ENCODE peak calls at places on chromosomes 7 and 10, in eight cellular contexts. G is suprapubic skin; M is neural progenitor cell; W is BJ; O is GM23248; S is HepG2; N is GM06990; K is CD4-positive, CD25-positive, alpha-beta regulatory T cell. H is an unnamed sample.

GRCh38 chr10:43905502-43906236 is 257.0 kb upstream of the ZNF32 start:
- DNase-seq in G (no peak), M (no peak), W (peak; percentile 6), O (peak; percentile 42), S (no peak), N (no peak), K (no peak), H (no peak)

GRCh38 chr7:149284343-149284742 is 22.3 kb downstream of the ZNF783 start:
- DNase-seq in G (no peak), M (no peak), W (no peak), O (no peak), S (no peak), N (no peak), K (peak; percentile 85), H (peak; percentile 68)

GRCh38 chr7:39667354-39667923 is 44.1 kb downstream of the RALA start:
- DNase-seq in G (no peak), M (no peak), W (no peak), O (peak; percentile 30), S (no peak), N (no peak), K (no peak), H (no peak)

GRCh38 chr10:112246-112645 is 23.0 kb upstream of the ZMYND11 start:
- DNase-seq in G (no peak), M (no peak), W (no peak), O (no peak), S (no peak), N (no peak), K (no peak), H (no peak)

GRCh38 chr7:28958235-28958945 is at the start of gene TRIL:
- DNase-seq in G (peak; percentile 89), M (peak; percentile 93), W (no peak), O (peak; percentile 77), S (no peak), N (peak; percentile 6), K (peak; percentile 6), H (no peak)

GRCh38 chr7:90345548-90346319 is 782 bp upstream of the GTPBP10 start:
- DNase-seq in G (no peak), M (peak; percentile 44), W (peak; percentile 9), O (peak; percentile 66), S (peak; percentile 18), N (no peak), K (peak; percentile 49), H (no peak)

GRCh38 chr7:140267381-140268226 is 90.8 kb upstream of the KDM7A start:
- DNase-seq in G (no peak), M (no peak), W (no peak), O (no peak), S (no peak), N (no peak), K (no peak), H (no peak)

GRCh38 chr7:30238721-30239441 is 45.5 kb upstream of the ZNRF2 start:
- DNase-seq in G (no peak), M (no peak), W (no peak), O (peak; percentile 66), S (peak; percentile 91), N (peak; percentile 41), K (peak; percentile 50), H (no peak)

GRCh38 chr7:105323366-105323765 is 65.4 kb downstream of the SRPK2 start:
- DNase-seq in G (no peak), M (no peak), W (no peak), O (no peak), S (no peak), N (no peak), K (no peak), H (no peak)

GRCh38 chr10:84423729-84424128 is 95.3 kb downstream of the CCSER2 start:
- DNase-seq in G (no peak), M (no peak), W (no peak), O (peak; percentile 46), S (no peak), N (no peak), K (no peak), H (no peak)

GRCh38 chr10:24519950-24520349 is 203.7 kb downstream of the ARHGAP21 start:
- DNase-seq in G (no peak), M (peak; percentile 10), W (no peak), O (no peak), S (no peak), N (no peak), K (peak; percentile 29), H (peak; percentile 58)

GRCh38 chr7:72235351-72235750 is 176.8 kb downstream of the CALN1 start:
- DNase-seq in G (no peak), M (no peak), W (no peak), O (no peak), S (no peak), N (no peak), K (no peak), H (no peak)

GRCh38 chr7:22723171-22723601 is 3.8 kb upstream of the IL6 start:
- DNase-seq in G (no peak), M (no peak), W (no peak), O (peak; percentile 58), S (no peak), N (no peak), K (no peak), H (no peak)

GRCh38 chr10:109912335-109913282 is 10.7 kb downstream of the XPNPEP1 start:
- DNase-seq in G (no peak), M (no peak), W (no peak), O (peak; percentile 56), S (no peak), N (peak; percentile 43), K (no peak), H (no peak)

GRCh38 chr7:145698526-145699262 is 417.9 kb upstream of the CNTNAP2 start:
- DNase-seq in G (no peak), M (no peak), W (no peak), O (no peak), S (no peak), N (no peak), K (no peak), H (no peak)

GRCh38 chr7:130274983-130275649 is 8.5 kb downstream of the CPA2 start:
- DNase-seq in G (no peak), M (peak; percentile 61), W (no peak), O (no peak), S (no peak), N (no peak), K (no peak), H (no peak)

GRCh38 chr10:118708571-118708970 is 46.2 kb downstream of the CACUL1 start:
- DNase-seq in G (no peak), M (no peak), W (no peak), O (no peak), S (no peak), N (no peak), K (no peak), H (no peak)

GRCh38 chr10:118712930-118713634 is 41.7 kb downstream of the CACUL1 start:
- DNase-seq in G (no peak), M (peak; percentile 49), W (no peak), O (no peak), S (no peak), N (no peak), K (no peak), H (no peak)

GRCh38 chr10:118710487-118710886 is 44.3 kb downstream of the CACUL1 start:
- DNase-seq in G (no peak), M (no peak), W (no peak), O (no peak), S (no peak), N (no peak), K (no peak), H (no peak)

GRCh38 chr10:118712080-118712479 is 42.7 kb downstream of the CACUL1 start:
- DNase-seq in G (no peak), M (no peak), W (no peak), O (no peak), S (no peak), N (no peak), K (no peak), H (no peak)
- H3K36me3 ChIP-seq in G (no peaks in the 10 kb centered on the region), M (no peaks in the 10 kb centered on the region), W (peaks cover 2% of the 10 kb centered on the region), O (no peaks in the 10 kb centered on the region), S (peaks cover 2% of the 10 kb centered on the region), N (peaks cover 3% of the 10 kb centered on the region), K (no peaks in the 10 kb centered on the region), H (no peaks in the 10 kb centered on the region)

DNA sequence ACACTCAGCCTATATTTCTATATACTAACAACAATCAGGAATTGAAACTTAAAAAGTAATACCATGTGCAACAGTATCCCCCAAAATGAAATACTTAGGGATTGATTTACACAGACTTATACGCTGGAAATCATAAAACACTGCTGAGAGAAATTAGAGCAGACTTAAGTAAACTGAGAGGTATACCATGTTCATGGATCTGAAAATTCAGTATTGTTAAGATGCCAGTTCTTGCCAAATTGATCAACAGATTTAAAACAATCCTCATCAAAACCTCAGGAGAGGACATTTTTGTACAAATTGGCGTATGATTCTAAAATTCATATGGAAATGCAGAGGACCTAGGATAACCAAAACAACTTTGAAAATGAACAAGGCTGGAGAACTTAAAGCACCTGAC is 37.3 kb downstream of the DCLRE1C start:
- DNase-seq in G (no peak), M (no peak), W (no peak), O (no peak), S (no peak), N (no peak), K (no peak), H (no peak)
- H3K36me3 ChIP-seq in G (peaks cover 88% of the 10 kb centered on the region), M (peaks cover 23% of the 10 kb centered on the region), W (peaks cover 7% of the 10 kb centered on the region), O (peaks cover 61% of the 10 kb centered on the region), S (peaks cover 59% of the 10 kb centered on the region), N (peaks cover 9% of the 10 kb centered on the region), K (peaks cover 85% of the 10 kb centered on the region), H (peaks cover 39% of the 10 kb centered on the region)

DNA sequence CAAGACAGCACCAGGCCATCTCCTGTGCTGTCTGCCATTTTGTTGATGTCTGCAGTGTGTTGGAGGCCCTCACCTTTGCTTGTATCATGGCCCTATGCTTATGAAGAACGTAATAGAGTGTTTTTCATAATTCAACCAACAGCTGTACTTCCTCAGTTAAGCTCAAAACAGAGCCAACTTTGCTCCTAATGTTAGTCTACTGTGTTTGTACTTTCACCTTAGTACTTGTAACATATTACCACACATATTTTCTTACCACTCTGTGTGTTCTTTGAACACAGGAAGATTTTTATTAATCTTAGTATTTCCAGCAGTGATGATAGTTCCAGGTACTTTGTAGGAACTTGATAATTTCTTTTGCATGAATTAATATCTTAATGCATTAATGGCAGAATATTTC is 5.9 kb downstream of the ZNF33A start:
- DNase-seq in G (no peak), M (no peak), W (no peak), O (no peak), S (no peak), N (no peak), K (no peak), H (no peak)
- H3K36me3 ChIP-seq in G (peaks cover 69% of the 10 kb centered on the region), M (peaks cover 32% of the 10 kb centered on the region), W (peaks cover 4% of the 10 kb centered on the region), O (peaks cover 24% of the 10 kb centered on the region), S (peaks cover 59% of the 10 kb centered on the region), N (peaks cover 5% of the 10 kb centered on the region), K (peaks cover 79% of the 10 kb centered on the region), H (peaks cover 40% of the 10 kb centered on the region)

DNA sequence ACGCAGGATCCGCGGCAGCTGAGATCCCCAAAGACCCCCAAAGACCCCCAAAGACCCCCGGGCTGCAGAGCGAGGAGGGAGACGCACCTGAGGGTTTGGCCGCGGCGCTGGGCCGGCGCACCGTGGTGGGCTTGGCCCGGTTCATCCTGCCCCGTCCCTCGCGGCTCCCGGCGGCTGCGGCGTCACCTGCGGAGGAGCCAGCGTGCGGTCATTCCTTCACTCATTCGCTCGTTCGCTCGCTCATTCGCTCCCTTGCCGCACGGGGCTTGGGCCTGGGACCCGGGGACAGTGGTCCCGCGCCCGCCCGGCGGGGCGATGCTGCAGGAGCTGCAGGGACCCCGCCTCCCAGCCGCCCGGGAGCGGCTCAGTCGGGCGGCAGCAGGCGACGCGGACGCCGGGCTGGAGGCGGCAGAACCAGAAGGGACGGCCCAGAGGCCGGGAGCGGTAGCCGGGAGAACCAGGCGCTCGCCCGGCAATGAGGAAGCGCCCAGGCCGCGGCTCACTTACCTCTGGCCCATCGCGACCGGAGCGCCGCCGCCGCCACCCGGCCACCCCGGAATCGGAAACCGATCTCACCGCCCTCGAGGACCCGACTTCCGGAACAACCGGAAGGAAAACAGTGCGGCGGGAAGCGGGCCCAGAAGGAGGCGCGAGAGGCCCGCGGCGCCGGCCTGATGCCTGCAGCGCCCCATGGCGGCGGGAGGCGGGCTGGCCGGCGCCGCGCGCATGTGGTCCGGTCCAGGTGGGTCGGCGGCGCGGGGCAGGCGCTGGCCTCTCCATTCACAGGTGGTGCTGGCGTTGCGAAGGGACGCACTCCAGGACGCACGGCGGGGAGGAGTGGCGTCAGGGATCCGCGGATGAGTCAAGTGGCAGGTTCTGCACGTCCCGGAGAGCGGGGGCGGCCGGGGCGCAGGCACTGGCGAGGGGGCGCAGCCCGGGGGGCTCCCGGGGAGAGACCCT is at the start of gene INTS1:
- DNase-seq in G (peak; percentile 93), M (peak; percentile 95), W (peak; percentile 18), O (peak; percentile 96), S (peak; percentile 84), N (peak; percentile 91), K (peak; percentile 94), H (peak; percentile 89)
- H3K36me3 ChIP-seq in G (peaks cover 28% of the 10 kb centered on the region), M (no peaks in the 10 kb centered on the region), W (peaks cover 24% of the 10 kb centered on the region), O (no peaks in the 10 kb centered on the region), S (peaks cover 35% of the 10 kb centered on the region), N (peaks cover 12% of the 10 kb centered on the region), K (peaks cover 19% of the 10 kb centered on the region), H (peaks cover 20% of the 10 kb centered on the region)